ENCODE peak calls at places on chromosomes 1 and 21, in eight cellular contexts. One of them, this sample, is unnamed.

GRCh38 chr1:156245451-156246232 is 2.2 kb downstream of the PAQR6 start:
- DNase-seq in GM10248: peak
- DNase-seq in AG08396: peak
- DNase-seq in NCI-H460: no peak
- DNase-seq in anterior cingulate cortex: no peak
- DNase-seq in PC-9: no peak
- DNase-seq in activated CD4-positive, alpha-beta T cell treated with anti-CD3 and anti-CD28 coated beads for 24 hours: no peak
- DNase-seq in A549: no peak
- DNase-seq in this sample: peak

GRCh38 chr1:225866061-225866844 is 15.9 kb downstream of the TMEM63A start:
- DNase-seq in GM10248: peak
- DNase-seq in AG08396: no peak
- DNase-seq in NCI-H460: no peak
- DNase-seq in anterior cingulate cortex: no peak
- DNase-seq in PC-9: no peak
- DNase-seq in activated CD4-positive, alpha-beta T cell treated with anti-CD3 and anti-CD28 coated beads for 24 hours: peak
- DNase-seq in A549: no peak
- DNase-seq in this sample: no peak

GRCh38 chr1:109218516-109218915 is 4.8 kb downstream of the SARS1 start:
- DNase-seq in GM10248: no peak
- DNase-seq in AG08396: no peak
- DNase-seq in NCI-H460: no peak
- DNase-seq in anterior cingulate cortex: no peak
- DNase-seq in PC-9: no peak
- DNase-seq in activated CD4-positive, alpha-beta T cell treated with anti-CD3 and anti-CD28 coated beads for 24 hours: no peak
- DNase-seq in A549: no peak
- DNase-seq in this sample: no peak

GRCh38 chr1:204150702-204151561 is 912 bp downstream of the ETNK2 start:
- DNase-seq in GM10248: no peak
- DNase-seq in AG08396: peak
- DNase-seq in NCI-H460: no peak
- DNase-seq in anterior cingulate cortex: no peak
- DNase-seq in PC-9: no peak
- DNase-seq in activated CD4-positive, alpha-beta T cell treated with anti-CD3 and anti-CD28 coated beads for 24 hours: no peak
- DNase-seq in A549: no peak
- DNase-seq in this sample: no peak

GRCh38 chr1:228478912-228479665 is 8.1 kb upstream of the RNF187 start:
- DNase-seq in GM10248: no peak
- DNase-seq in AG08396: no peak
- DNase-seq in NCI-H460: no peak
- DNase-seq in anterior cingulate cortex: no peak
- DNase-seq in PC-9: no peak
- DNase-seq in activated CD4-positive, alpha-beta T cell treated with anti-CD3 and anti-CD28 coated beads for 24 hours: no peak
- DNase-seq in A549: no peak
- DNase-seq in this sample: peak

GRCh38 chr1:2442676-2443075 is 30.3 kb upstream of the PEX10 start:
- DNase-seq in GM10248: no peak
- DNase-seq in AG08396: no peak
- DNase-seq in NCI-H460: no peak
- DNase-seq in anterior cingulate cortex: no peak
- DNase-seq in PC-9: no peak
- DNase-seq in activated CD4-positive, alpha-beta T cell treated with anti-CD3 and anti-CD28 coated beads for 24 hours: no peak
- DNase-seq in A549: no peak
- DNase-seq in this sample: no peak

GRCh38 chr1:224497714-224498573 is 63.3 kb upstream of the WDR26 start:
- DNase-seq in GM10248: peak
- DNase-seq in AG08396: peak
- DNase-seq in NCI-H460: no peak
- DNase-seq in anterior cingulate cortex: peak
- DNase-seq in PC-9: peak
- DNase-seq in activated CD4-positive, alpha-beta T cell treated with anti-CD3 and anti-CD28 coated beads for 24 hours: peak
- DNase-seq in A549: peak
- DNase-seq in this sample: peak

GRCh38 chr1:36769886-36770830 is 264.2 kb downstream of the GRIK3 start:
- DNase-seq in GM10248: no peak
- DNase-seq in AG08396: no peak
- DNase-seq in NCI-H460: no peak
- DNase-seq in anterior cingulate cortex: no peak
- DNase-seq in PC-9: no peak
- DNase-seq in activated CD4-positive, alpha-beta T cell treated with anti-CD3 and anti-CD28 coated beads for 24 hours: no peak
- DNase-seq in A549: no peak
- DNase-seq in this sample: peak

GRCh38 chr1:6220236-6220635 is 14.3 kb downstream of the RNF207 start:
- DNase-seq in GM10248: no peak
- DNase-seq in AG08396: no peak
- DNase-seq in NCI-H460: no peak
- DNase-seq in anterior cingulate cortex: no peak
- DNase-seq in PC-9: peak
- DNase-seq in activated CD4-positive, alpha-beta T cell treated with anti-CD3 and anti-CD28 coated beads for 24 hours: no peak
- DNase-seq in A549: no peak
- DNase-seq in this sample: peak

GRCh38 chr1:189305279-189305678 is 1172.4 kb downstream of the BRINP3 start:
- DNase-seq in GM10248: no peak
- DNase-seq in AG08396: no peak
- DNase-seq in NCI-H460: no peak
- DNase-seq in anterior cingulate cortex: no peak
- DNase-seq in PC-9: no peak
- DNase-seq in activated CD4-positive, alpha-beta T cell treated with anti-CD3 and anti-CD28 coated beads for 24 hours: no peak
- DNase-seq in A549: no peak
- DNase-seq in this sample: no peak

GRCh38 chr1:5403935-5404334 is 588.3 kb downstream of the NPHP4 start:
- DNase-seq in GM10248: no peak
- DNase-seq in AG08396: no peak
- DNase-seq in NCI-H460: no peak
- DNase-seq in anterior cingulate cortex: no peak
- DNase-seq in PC-9: peak
- DNase-seq in activated CD4-positive, alpha-beta T cell treated with anti-CD3 and anti-CD28 coated beads for 24 hours: no peak
- DNase-seq in A549: no peak
- DNase-seq in this sample: no peak

GRCh38 chr1:1540015-1540816 is at the start of gene TMEM240:
- DNase-seq in GM10248: peak
- DNase-seq in AG08396: peak
- DNase-seq in NCI-H460: no peak
- DNase-seq in anterior cingulate cortex: peak
- DNase-seq in PC-9: no peak
- DNase-seq in activated CD4-positive, alpha-beta T cell treated with anti-CD3 and anti-CD28 coated beads for 24 hours: peak
- DNase-seq in A549: no peak
- DNase-seq in this sample: peak

GRCh38 chr1:157084720-157085119 is 14.9 kb downstream of the ETV3L start:
- DNase-seq in GM10248: no peak
- DNase-seq in AG08396: no peak
- DNase-seq in NCI-H460: no peak
- DNase-seq in anterior cingulate cortex: no peak
- DNase-seq in PC-9: no peak
- DNase-seq in activated CD4-positive, alpha-beta T cell treated with anti-CD3 and anti-CD28 coated beads for 24 hours: no peak
- DNase-seq in A549: no peak
- DNase-seq in this sample: no peak

GRCh38 chr1:16072095-16072494 is 1.4 kb downstream of the FAM131C start:
- DNase-seq in GM10248: no peak
- DNase-seq in AG08396: no peak
- DNase-seq in NCI-H460: no peak
- DNase-seq in anterior cingulate cortex: no peak
- DNase-seq in PC-9: no peak
- DNase-seq in activated CD4-positive, alpha-beta T cell treated with anti-CD3 and anti-CD28 coated beads for 24 hours: no peak
- DNase-seq in A549: no peak
- DNase-seq in this sample: no peak

GRCh38 chr1:150168960-150169565 is 19.3 kb downstream of the PLEKHO1 start:
- DNase-seq in GM10248: peak
- DNase-seq in AG08396: peak
- DNase-seq in NCI-H460: peak
- DNase-seq in anterior cingulate cortex: peak
- DNase-seq in PC-9: peak
- DNase-seq in activated CD4-positive, alpha-beta T cell treated with anti-CD3 and anti-CD28 coated beads for 24 hours: no peak
- DNase-seq in A549: peak
- DNase-seq in this sample: peak

GRCh38 chr1:15214507-15214906 is 32.5 kb upstream of the FHAD1 start:
- DNase-seq in GM10248: no peak
- DNase-seq in AG08396: peak
- DNase-seq in NCI-H460: no peak
- DNase-seq in anterior cingulate cortex: no peak
- DNase-seq in PC-9: no peak
- DNase-seq in activated CD4-positive, alpha-beta T cell treated with anti-CD3 and anti-CD28 coated beads for 24 hours: no peak
- DNase-seq in A549: no peak
- DNase-seq in this sample: peak

GRCh38 chr1:56586502-56586901 is 7.1 kb upstream of the PLPP3 start:
- DNase-seq in GM10248: no peak
- DNase-seq in AG08396: no peak
- DNase-seq in NCI-H460: no peak
- DNase-seq in anterior cingulate cortex: no peak
- DNase-seq in PC-9: no peak
- DNase-seq in activated CD4-positive, alpha-beta T cell treated with anti-CD3 and anti-CD28 coated beads for 24 hours: no peak
- DNase-seq in A549: no peak
- DNase-seq in this sample: no peak

GRCh38 chr1:49048188-49048587 is 271.5 kb upstream of the BEND5 start:
- DNase-seq in GM10248: no peak
- DNase-seq in AG08396: no peak
- DNase-seq in NCI-H460: no peak
- DNase-seq in anterior cingulate cortex: no peak
- DNase-seq in PC-9: no peak
- DNase-seq in activated CD4-positive, alpha-beta T cell treated with anti-CD3 and anti-CD28 coated beads for 24 hours: no peak
- DNase-seq in A549: no peak
- DNase-seq in this sample: peak

GRCh38 chr1:42173155-42173933 is 8.8 kb upstream of the GUCA2A start:
- DNase-seq in GM10248: peak
- DNase-seq in AG08396: peak
- DNase-seq in NCI-H460: peak
- DNase-seq in anterior cingulate cortex: peak
- DNase-seq in PC-9: peak
- DNase-seq in activated CD4-positive, alpha-beta T cell treated with anti-CD3 and anti-CD28 coated beads for 24 hours: peak
- DNase-seq in A549: peak
- DNase-seq in this sample: peak

GRCh38 chr1:82227286-82227685 is 426.6 kb downstream of the ADGRL2 start:
- DNase-seq in GM10248: no peak
- DNase-seq in AG08396: no peak
- DNase-seq in NCI-H460: no peak
- DNase-seq in anterior cingulate cortex: no peak
- DNase-seq in PC-9: no peak
- DNase-seq in activated CD4-positive, alpha-beta T cell treated with anti-CD3 and anti-CD28 coated beads for 24 hours: no peak
- DNase-seq in A549: no peak
- DNase-seq in this sample: no peak

GRCh38 chr21:34926784-34927548 is 122.1 kb downstream of the RUNX1 start:
- DNase-seq in GM10248: no peak
- DNase-seq in AG08396: no peak
- DNase-seq in NCI-H460: no peak
- DNase-seq in anterior cingulate cortex: no peak
- DNase-seq in PC-9: no peak
- DNase-seq in activated CD4-positive, alpha-beta T cell treated with anti-CD3 and anti-CD28 coated beads for 24 hours: no peak
- DNase-seq in A549: peak
- DNase-seq in this sample: peak

GRCh38 chr1:154749078-154749760 is 120.9 kb downstream of the KCNN3 start:
- DNase-seq in GM10248: no peak
- DNase-seq in AG08396: no peak
- DNase-seq in NCI-H460: peak
- DNase-seq in anterior cingulate cortex: no peak
- DNase-seq in PC-9: no peak
- DNase-seq in activated CD4-positive, alpha-beta T cell treated with anti-CD3 and anti-CD28 coated beads for 24 hours: no peak
- DNase-seq in A549: peak
- DNase-seq in this sample: no peak

GRCh38 chr1:236018885-236019453 is 45.9 kb downstream of the NID1 start:
- DNase-seq in GM10248: no peak
- DNase-seq in AG08396: no peak
- DNase-seq in NCI-H460: no peak
- DNase-seq in anterior cingulate cortex: no peak
- DNase-seq in PC-9: no peak
- DNase-seq in activated CD4-positive, alpha-beta T cell treated with anti-CD3 and anti-CD28 coated beads for 24 hours: no peak
- DNase-seq in A549: no peak
- DNase-seq in this sample: no peak

GRCh38 chr1:2971146-2971501 is 50.1 kb upstream of the ACTRT2 start:
- DNase-seq in GM10248: no peak
- DNase-seq in AG08396: no peak
- DNase-seq in NCI-H460: no peak
- DNase-seq in anterior cingulate cortex: no peak
- DNase-seq in PC-9: no peak
- DNase-seq in activated CD4-positive, alpha-beta T cell treated with anti-CD3 and anti-CD28 coated beads for 24 hours: no peak
- DNase-seq in A549: no peak
- DNase-seq in this sample: no peak

GRCh38 chr1:70468180-70468579 is 57.1 kb downstream of the CTH start:
- DNase-seq in GM10248: no peak
- DNase-seq in AG08396: no peak
- DNase-seq in NCI-H460: no peak
- DNase-seq in anterior cingulate cortex: no peak
- DNase-seq in PC-9: no peak
- DNase-seq in activated CD4-positive, alpha-beta T cell treated with anti-CD3 and anti-CD28 coated beads for 24 hours: no peak
- DNase-seq in A549: no peak
- DNase-seq in this sample: no peak

GRCh38 chr1:98749152-98749756 is 87.7 kb downstream of the SNX7 start:
- DNase-seq in GM10248: no peak
- DNase-seq in AG08396: no peak
- DNase-seq in NCI-H460: peak
- DNase-seq in anterior cingulate cortex: no peak
- DNase-seq in PC-9: no peak
- DNase-seq in activated CD4-positive, alpha-beta T cell treated with anti-CD3 and anti-CD28 coated beads for 24 hours: no peak
- DNase-seq in A549: peak
- DNase-seq in this sample: no peak

This sample was measured in ELF-1.